ENCODE peak calls at places on chromosomes 2 and 18, in five cellular contexts. R is posterior cingulate gyrus; M is ELR; F is stimulated activated naive CD4-positive, alpha-beta T cell; G is activated naive CD4-positive, alpha-beta T cell. J is an unnamed sample.

GRCh38 chr2:240568678-240569522 is 616 bp downstream of the RNPEPL1 start:
- DNase-seq in R (peak; percentile 59), M (peak; percentile 64), F (peak; percentile 55), G (peak; percentile 28), J (peak; percentile 46)

GRCh38 chr2:152925540-152926448 is 207.4 kb downstream of the ARL6IP6 start:
- DNase-seq in R (no peak), M (peak; percentile 52), F (no peak), G (no peak), J (peak; percentile 18)

GRCh38 chr18:5997361-5997760 is 102.0 kb upstream of the TMEM200C start:
- DNase-seq in R (no peak), M (no peak), F (no peak), G (no peak), J (no peak)

GRCh38 chr18:26307161-26307773 is 81.0 kb downstream of the TAF4B start:
- DNase-seq in R (no peak), M (peak; percentile 65), F (no peak), G (no peak), J (no peak)

GRCh38 chr2:71506754-71507153 is 53.4 kb downstream of the DYSF start:
- DNase-seq in R (no peak), M (no peak), F (no peak), G (no peak), J (no peak)

GRCh38 chr18:73891572-73892421 is 255.8 kb downstream of the FBXO15 start:
- DNase-seq in R (no peak), M (no peak), F (no peak), G (no peak), J (no peak)

GRCh38 chr18:35662293-35663062 is 80.9 kb downstream of the GALNT1 start:
- DNase-seq in R (no peak), M (no peak), F (no peak), G (no peak), J (no peak)

GRCh38 chr18:77076111-77076510 is 56.5 kb downstream of the MBP start:
- DNase-seq in R (no peak), M (no peak), F (no peak), G (no peak), J (no peak)

GRCh38 chr18:12093520-12094257 is at the start of gene ANKRD62:
- DNase-seq in R (no peak), M (no peak), F (no peak), G (no peak), J (no peak)

GRCh38 chr2:80454628-80455027 is 150.1 kb upstream of the LRRTM1 start:
- DNase-seq in R (peak; percentile 69), M (no peak), F (no peak), G (no peak), J (no peak)

GRCh38 chr2:203797363-203798111 is 70.0 kb upstream of the CTLA4 start:
- DNase-seq in R (no peak), M (peak; percentile 47), F (no peak), G (no peak), J (no peak)